ENCODE peak calls at places on chromosomes 4 and X, in seven cellular contexts. M is lung, B is fibroblast of mammary gland, S is fibroblast of villous mesenchyme, D is AG04450, G is fibroblast of pulmonary artery, K is K562. C is an unnamed sample.

GRCh38 chr4:142408003-142408441 is 438.1 kb downstream of the INPP4B start:
- DNase-seq in S (peak), M (no peak), D (no peak), K (no peak), B (peak), G (peak), C (no peak)

GRCh38 chr4:74793757-74794340 is 474 bp downstream of the BTC start:
- DNase-seq in G (peak), B (peak), M (peak), D (no peak), K (no peak), S (no peak), C (peak)

GRCh38 chr4:2243682-2244380 is 1.9 kb upstream of the HAUS3 start:
- DNase-seq in S (peak), M (peak), G (peak), D (no peak), K (no peak), B (peak), C (no peak)

GRCh38 chrX:134803060-134803459 is 144.8 kb upstream of the PLAC1 start:
- DNase-seq in D (no peak), K (no peak), G (no peak), S (no peak), B (no peak), M (no peak), C (no peak)

GRCh38 chrX:40175416-40176255 is 77.9 kb upstream of the BCOR start:
- DNase-seq in B (peak), K (peak), S (peak), M (peak), G (peak), D (no peak), C (peak)

GRCh38 chr4:52685316-52685715 is 26.2 kb upstream of the USP46 start:
- DNase-seq in M (no peak), G (no peak), D (no peak), S (no peak), K (no peak), B (no peak), C (no peak)

GRCh38 chrX:44974462-44974861 is 101.5 kb downstream of the KDM6A start:
- DNase-seq in S (peak), M (no peak), B (peak), K (no peak), G (peak), D (no peak), C (no peak)

GRCh38 chrX:110062919-110063318 is 60.0 kb downstream of the TMEM164 start:
- DNase-seq in B (no peak), D (no peak), M (no peak), K (no peak), G (no peak), S (no peak), C (no peak)

GRCh38 chr4:8506373-8507250 is 66.0 kb downstream of the TRMT44 start:
- DNase-seq in K (no peak), B (peak), S (peak), M (no peak), G (peak), D (peak), C (no peak)

GRCh38 chr4:93319011-93319410 is 509.5 kb upstream of the ATOH1 start:
- DNase-seq in G (no peak), M (no peak), B (no peak), D (no peak), S (no peak), K (no peak), C (no peak)

GRCh38 chr4:117996891-117997290 is 37.4 kb upstream of the NDST3 start:
- DNase-seq in S (no peak), M (no peak), D (no peak), K (no peak), G (no peak), B (no peak), C (no peak)

GRCh38 chr4:187826725-187827124 is 168.8 kb upstream of the ZFP42 start:
- DNase-seq in S (no peak), B (no peak), M (no peak), G (no peak), K (no peak), D (no peak), C (no peak)

GRCh38 chrX:110665636-110666035 is 130.0 kb downstream of the CHRDL1 start:
- DNase-seq in G (peak), B (peak), D (no peak), S (peak), K (peak), M (peak), C (peak)

GRCh38 chr4:10893417-10893816 is 208.8 kb upstream of the CLNK start:
- DNase-seq in K (no peak), M (no peak), B (no peak), S (no peak), D (no peak), G (no peak), C (no peak)

GRCh38 chr4:186161138-186161537 is 30.2 kb upstream of the CYP4V2 start:
- DNase-seq in M (no peak), G (no peak), K (no peak), B (no peak), D (no peak), S (no peak), C (no peak)

GRCh38 chr4:94412019-94413017 is 39.4 kb upstream of the PDLIM5 start:
- DNase-seq in G (peak), D (peak), S (peak), B (peak), K (no peak), M (no peak), C (no peak)

GRCh38 chrX:112536544-112536943 is 143.2 kb downstream of the LHFPL1 start:
- DNase-seq in S (no peak), M (no peak), B (no peak), D (no peak), G (no peak), K (no peak), C (no peak)

GRCh38 chr4:182555997-182556418 is 312.8 kb downstream of the TENM3 start:
- DNase-seq in D (peak), S (peak), B (peak), G (peak), M (no peak), K (no peak), C (no peak)

GRCh38 chr4:147590249-147590920 is 26.8 kb upstream of the TMEM184C start:
- DNase-seq in M (peak), B (peak), G (peak), D (peak), K (peak), S (peak), C (peak)

GRCh38 chr4:151922306-151922705 is 161.5 kb upstream of the GATB start:
- DNase-seq in D (no peak), G (no peak), B (peak), S (peak), K (no peak), M (no peak), C (no peak)

GRCh38 chr4:3572363-3572762 is 40.1 kb upstream of the LRPAP1 start:
- DNase-seq in M (no peak), D (no peak), S (no peak), K (no peak), G (no peak), B (no peak), C (no peak)

GRCh38 chr4:72326692-72327632 is 242.1 kb downstream of the ADAMTS3 start:
- DNase-seq in G (peak), S (peak), M (no peak), K (no peak), B (peak), D (no peak), C (no peak)

GRCh38 chr4:2753444-2753843 is 2.7 kb downstream of the TNIP2 start:
- DNase-seq in D (no peak), M (no peak), S (no peak), G (no peak), K (no peak), B (no peak), C (no peak)

GRCh38 chr4:131499139-131499873 is 1649.8 kb upstream of the PCDH10 start:
- DNase-seq in B (peak), M (no peak), G (peak), D (peak), K (no peak), S (peak), C (no peak)

GRCh38 chr4:110751991-110752390 is 129.1 kb upstream of the PITX2 start:
- DNase-seq in S (peak), B (peak), K (no peak), M (no peak), D (no peak), G (no peak), C (no peak)

GRCh38 chrX:9501362-9501761 is 36.5 kb downstream of the TBL1X start:
- DNase-seq in D (no peak), M (no peak), S (no peak), B (no peak), G (no peak), K (no peak), C (no peak)

GRCh38 chrX:41010188-41010846 is 74.9 kb upstream of the USP9X start:
- DNase-seq in M (peak), D (peak), B (peak), G (peak), S (peak), K (peak), C (peak)

DNA sequence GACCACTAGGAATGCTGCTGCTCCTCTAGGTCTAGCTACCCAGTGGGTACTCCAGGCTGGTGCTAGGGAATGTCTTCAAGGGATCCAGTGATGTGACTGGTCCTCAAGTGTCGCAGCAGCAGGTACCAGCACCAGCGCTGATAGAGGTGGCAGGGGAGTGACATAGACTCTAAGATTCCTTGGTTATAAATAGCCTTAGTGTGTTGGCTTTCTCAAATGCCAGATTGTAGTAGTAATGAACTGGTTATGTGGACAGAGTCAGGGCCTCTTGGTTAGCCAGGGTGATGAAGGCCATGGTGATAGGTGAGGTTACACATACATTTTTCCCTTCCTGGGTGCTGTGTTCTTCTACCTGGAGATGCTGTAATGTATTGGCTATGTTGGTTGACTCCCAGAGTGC is 38.3 kb downstream of the DCLK2 start:
- DNase-seq in D (no peak), G (no peak), S (no peak), B (no peak), M (no peak), K (no peak), C (no peak)
- H3K4me3 ChIP-seq in D (no peak), G (no peak), S (no peak), B (no peak), M (no peak), K (no peak), C (no peak)

DNA sequence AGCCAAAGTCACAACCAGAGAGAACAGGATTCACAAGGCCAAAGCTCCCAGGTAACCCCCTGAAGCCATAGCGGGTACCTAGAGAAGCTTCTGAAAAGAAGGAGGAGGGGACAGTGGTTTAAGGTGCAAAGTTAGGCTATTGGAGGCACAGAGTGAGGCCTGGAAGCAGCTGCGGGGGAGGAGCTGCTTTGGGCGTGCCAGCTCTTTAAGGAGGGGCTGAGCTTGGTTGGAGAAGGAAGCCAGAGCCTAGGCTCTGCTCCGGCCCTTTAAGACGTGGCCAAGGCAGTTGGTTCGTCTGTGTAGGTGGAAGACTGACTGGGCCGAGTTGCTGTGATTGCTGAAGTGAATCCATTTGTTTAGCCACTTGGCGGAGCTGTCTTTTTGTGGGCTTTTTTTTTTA is 1.5 kb downstream of the KLF8 start:
- DNase-seq in D (no peak), S (peak), M (peak), G (peak), K (no peak), B (peak), C (peak)
- TF ChIP-seq CTCF in D (no peak), S (no peak), M (no peak), G (no peak), K (no peak), B (no peak), C (no peak)

DNA sequence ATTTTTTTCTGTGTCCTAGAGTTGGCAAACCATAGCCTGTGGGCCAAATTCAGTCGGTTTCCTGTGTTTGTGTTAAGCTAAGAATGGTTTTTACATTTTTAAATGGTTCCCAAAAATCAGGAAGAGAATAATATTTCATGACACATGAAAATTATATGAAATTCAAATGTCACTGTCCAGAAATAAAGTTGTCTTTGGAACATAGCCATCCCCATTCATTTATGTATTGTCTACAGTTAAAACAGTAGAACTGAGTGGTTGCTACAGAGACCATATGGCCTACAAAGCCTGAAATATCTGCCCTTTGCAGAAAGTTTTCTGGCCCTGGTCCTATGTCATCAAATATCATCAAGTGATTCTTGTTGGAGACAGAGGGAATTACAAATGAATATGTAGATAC is 15.5 kb downstream of the FRMPD4 start:
- DNase-seq in S (no peak), M (no peak), K (no peak), G (peak), B (no peak), D (no peak), C (no peak)
- H3K4me3 ChIP-seq in S (no peak), M (no peak), K (no peak), G (no peak), B (no peak), D (no peak), C (no peak)

GRCh38 chrX:66200855-66201795 is 37.1 kb downstream of the HEPH start:
- DNase-seq in G (peak), M (no peak), D (no peak), K (no peak), S (peak), B (peak), C (no peak)
- TF ChIP-seq CTCF in G (peak), M (no peak), D (peak), K (peak), S (no peak), B (peak), C (peak)

GRCh38 chrX:37863728-37864127 is 16.4 kb upstream of the DYNLT3 start:
- DNase-seq in S (no peak), B (no peak), D (no peak), G (no peak), K (no peak), M (no peak), C (no peak)

GRCh38 chrX:37862851-37863250 is 15.5 kb upstream of the DYNLT3 start:
- DNase-seq in S (no peak), K (no peak), G (no peak), M (no peak), D (no peak), B (no peak), C (no peak)

GRCh38 chrX:37854748-37855147 is 7.4 kb upstream of the DYNLT3 start:
- DNase-seq in K (no peak), M (no peak), S (no peak), B (no peak), D (no peak), G (no peak), C (no peak)

GRCh38 chrX:37860731-37861130 is 13.4 kb upstream of the DYNLT3 start:
- DNase-seq in S (peak), D (no peak), K (no peak), M (no peak), G (no peak), B (no peak), C (no peak)
- H3K4me3 ChIP-seq in S (no peak), D (no peak), K (no peak), M (no peak), G (no peak), B (no peak), C (no peak)